ENCODE peak calls at places on chromosomes 3 and 15, in six cellular contexts. One of them, this sample, is unnamed.

GRCh38 chr3:11583638-11584046 is 60.1 kb downstream of the VGLL4 start:
- DNase-seq in mammary epithelial cell: peak
- DNase-seq in K562: no peak
- DNase-seq in MM.1S: no peak
- DNase-seq in HCT116: no peak
- DNase-seq in neuronal stem cell: no peak
- DNase-seq in this sample: no peak

GRCh38 chr3:194824676-194825075 is 139.0 kb downstream of the FAM43A start:
- DNase-seq in mammary epithelial cell: no peak
- DNase-seq in K562: no peak
- DNase-seq in MM.1S: no peak
- DNase-seq in HCT116: no peak
- DNase-seq in neuronal stem cell: no peak
- DNase-seq in this sample: peak

GRCh38 chr3:176106380-176106779 is 1090.9 kb downstream of the TBL1XR1 start:
- DNase-seq in mammary epithelial cell: no peak
- DNase-seq in K562: no peak
- DNase-seq in MM.1S: no peak
- DNase-seq in HCT116: no peak
- DNase-seq in neuronal stem cell: no peak
- DNase-seq in this sample: peak

GRCh38 chr3:35602395-35602936 is 36.9 kb upstream of the ARPP21 start:
- DNase-seq in mammary epithelial cell: no peak
- DNase-seq in K562: no peak
- DNase-seq in MM.1S: no peak
- DNase-seq in HCT116: no peak
- DNase-seq in neuronal stem cell: no peak
- DNase-seq in this sample: no peak

GRCh38 chr15:98906712-98907083 is 100.9 kb downstream of the PGPEP1L start:
- DNase-seq in mammary epithelial cell: peak
- DNase-seq in K562: no peak
- DNase-seq in MM.1S: no peak
- DNase-seq in HCT116: no peak
- DNase-seq in neuronal stem cell: no peak
- DNase-seq in this sample: no peak

GRCh38 chr3:75001330-75001729 is 386.9 kb upstream of the CNTN3 start:
- DNase-seq in mammary epithelial cell: peak
- DNase-seq in K562: no peak
- DNase-seq in MM.1S: peak
- DNase-seq in HCT116: no peak
- DNase-seq in neuronal stem cell: no peak
- DNase-seq in this sample: peak

GRCh38 chr3:187131981-187132380 is 7.3 kb downstream of the RPL39L start:
- DNase-seq in mammary epithelial cell: peak
- DNase-seq in K562: no peak
- DNase-seq in MM.1S: no peak
- DNase-seq in HCT116: no peak
- DNase-seq in neuronal stem cell: no peak
- DNase-seq in this sample: no peak

GRCh38 chr3:148500791-148501360 is 196.8 kb upstream of the AGTR1 start:
- DNase-seq in mammary epithelial cell: no peak
- DNase-seq in K562: no peak
- DNase-seq in MM.1S: no peak
- DNase-seq in HCT116: no peak
- DNase-seq in neuronal stem cell: no peak
- DNase-seq in this sample: no peak

GRCh38 chr3:188670446-188670845 is 501.3 kb upstream of the TPRG1 start:
- DNase-seq in mammary epithelial cell: no peak
- DNase-seq in K562: no peak
- DNase-seq in MM.1S: no peak
- DNase-seq in HCT116: no peak
- DNase-seq in neuronal stem cell: no peak
- DNase-seq in this sample: no peak

GRCh38 chr3:183253961-183254815 is 1.1 kb downstream of the B3GNT5 start:
- DNase-seq in mammary epithelial cell: no peak
- DNase-seq in K562: peak
- DNase-seq in MM.1S: no peak
- DNase-seq in HCT116: no peak
- DNase-seq in neuronal stem cell: no peak
- DNase-seq in this sample: no peak

GRCh38 chr3:96259299-96259698 is 555.1 kb upstream of the EPHA6 start:
- DNase-seq in mammary epithelial cell: no peak
- DNase-seq in K562: no peak
- DNase-seq in MM.1S: no peak
- DNase-seq in HCT116: no peak
- DNase-seq in neuronal stem cell: no peak
- DNase-seq in this sample: no peak

DNA sequence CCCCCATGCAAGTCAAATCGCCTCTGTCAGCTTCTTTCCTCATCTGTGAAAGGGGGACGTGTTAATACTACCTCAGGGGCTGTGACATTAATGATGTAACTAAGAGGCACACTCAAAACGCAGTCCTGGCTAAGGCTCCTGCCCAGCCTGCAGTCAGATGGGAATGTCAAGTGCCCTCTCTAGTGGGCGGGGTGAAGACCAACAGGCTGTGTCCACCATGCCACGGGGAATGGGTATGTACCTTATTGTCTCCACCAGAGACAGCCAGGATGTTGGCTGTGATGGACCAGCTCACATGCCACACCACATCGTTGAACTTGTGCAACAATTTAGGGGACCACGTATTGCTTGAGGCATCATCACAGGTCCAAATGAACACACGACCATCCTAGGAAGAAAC is 11.0 kb upstream of the GHRL start:
- DNase-seq in mammary epithelial cell: no peak
- DNase-seq in K562: no peak
- DNase-seq in MM.1S: no peak
- DNase-seq in HCT116: no peak
- DNase-seq in neuronal stem cell: no peak
- DNase-seq in this sample: no peak
- H3K4me3 ChIP-seq in mammary epithelial cell: no peak
- H3K4me3 ChIP-seq in K562: no peak
- H3K4me3 ChIP-seq in MM.1S: no peak
- H3K4me3 ChIP-seq in HCT116: no peak
- H3K4me3 ChIP-seq in neuronal stem cell: no peak
- H3K4me3 ChIP-seq in this sample: no peak

GRCh38 chr3:136134091-136134490 is 62.0 kb downstream of the MSL2 start:
- DNase-seq in mammary epithelial cell: no peak
- DNase-seq in K562: no peak
- DNase-seq in MM.1S: no peak
- DNase-seq in HCT116: no peak
- DNase-seq in neuronal stem cell: no peak
- DNase-seq in this sample: no peak

DNA sequence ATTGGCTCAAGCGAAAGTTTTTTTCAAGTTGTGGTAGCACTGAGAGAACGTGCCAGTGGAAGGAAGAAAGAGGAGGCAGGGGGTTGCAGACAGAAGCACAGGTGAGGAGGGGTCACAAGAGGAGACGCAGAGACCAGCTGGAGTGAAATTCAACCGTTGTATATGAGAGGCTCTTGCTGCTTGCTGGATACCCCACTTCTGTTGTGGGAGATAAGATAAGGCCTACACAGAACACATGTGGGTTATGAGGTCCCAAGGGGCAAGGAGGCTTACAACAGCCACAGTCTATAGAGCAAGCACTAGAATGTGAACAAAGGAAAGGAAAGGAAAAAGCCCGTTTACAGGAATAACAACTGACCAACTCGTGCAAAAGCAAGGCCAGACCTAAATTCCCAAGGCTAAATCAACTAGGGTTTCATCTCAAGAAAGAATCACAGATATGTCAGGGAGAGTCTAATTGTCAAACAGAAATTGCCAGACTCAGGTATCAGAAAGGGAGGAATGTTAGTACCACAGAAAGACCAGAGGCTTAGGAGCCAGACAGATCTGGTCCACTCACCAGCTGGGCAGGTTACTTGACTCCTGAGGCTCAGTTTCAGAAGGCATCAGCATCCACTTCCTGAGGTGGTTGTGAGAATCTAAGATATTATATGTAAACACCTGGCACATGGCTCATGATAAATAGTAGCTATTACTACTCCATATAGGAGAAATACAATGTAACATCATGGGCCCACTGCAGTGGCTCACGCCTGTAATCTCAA is 60.9 kb downstream of the MSL2 start:
- DNase-seq in mammary epithelial cell: no peak
- DNase-seq in K562: peak
- DNase-seq in MM.1S: peak
- DNase-seq in HCT116: no peak
- DNase-seq in neuronal stem cell: no peak
- DNase-seq in this sample: no peak
- H3K9ac ChIP-seq in mammary epithelial cell: no peak
- H3K9ac ChIP-seq in K562: peak
- H3K9ac ChIP-seq in MM.1S: no peak
- H3K9ac ChIP-seq in HCT116: no peak
- H3K9ac ChIP-seq in neuronal stem cell: no peak
- H3K9ac ChIP-seq in this sample: no peak

DNA sequence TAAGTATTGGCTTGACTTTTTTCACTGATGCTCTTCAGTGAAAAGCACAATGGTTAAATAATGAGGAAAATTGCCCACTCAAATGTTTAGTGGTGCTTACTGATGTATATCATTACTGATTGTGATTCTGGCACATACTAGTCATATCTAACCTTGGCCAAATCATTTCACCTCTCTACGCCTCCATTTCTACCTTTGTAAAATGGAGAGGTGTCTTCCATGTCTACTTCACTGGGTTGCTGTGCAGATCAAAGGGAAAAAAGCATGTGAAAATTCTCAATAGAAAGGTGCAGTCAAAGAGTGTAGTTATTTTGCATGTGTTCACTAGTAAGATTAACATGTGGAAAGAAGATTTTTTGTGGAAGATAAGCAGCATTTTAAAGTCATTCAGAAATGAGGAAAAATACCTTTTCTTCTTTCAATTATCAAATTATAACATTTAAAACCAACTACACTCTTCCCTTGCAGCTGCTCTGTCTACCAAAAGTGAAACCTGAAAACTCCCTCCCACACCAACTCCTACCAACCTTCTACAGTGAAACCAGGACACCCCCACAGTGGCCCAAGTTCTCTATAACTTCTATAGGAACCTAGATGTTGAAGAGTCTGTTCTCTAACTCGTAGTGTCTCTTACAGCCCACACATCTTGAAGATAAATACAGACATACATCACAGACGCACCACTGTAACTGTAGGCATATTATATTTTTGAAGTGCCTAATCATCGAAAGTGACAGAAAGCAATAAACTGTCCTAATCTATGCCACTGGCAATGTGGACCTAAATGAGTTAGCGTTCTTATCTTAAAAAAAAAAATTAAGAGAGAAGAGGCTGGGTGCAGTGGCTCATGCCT is 1.4 kb downstream of the CD200R1 start:
- DNase-seq in mammary epithelial cell: no peak
- DNase-seq in K562: no peak
- DNase-seq in MM.1S: peak
- DNase-seq in HCT116: no peak
- DNase-seq in neuronal stem cell: no peak
- DNase-seq in this sample: no peak
- H3K4me3 ChIP-seq in mammary epithelial cell: no peak
- H3K4me3 ChIP-seq in K562: no peak
- H3K4me3 ChIP-seq in MM.1S: peak
- H3K4me3 ChIP-seq in HCT116: no peak
- H3K4me3 ChIP-seq in neuronal stem cell: no peak
- H3K4me3 ChIP-seq in this sample: no peak

GRCh38 chr3:181691951-181692849 is 19.5 kb upstream of the SOX2 start:
- DNase-seq in mammary epithelial cell: no peak
- DNase-seq in K562: no peak
- DNase-seq in MM.1S: no peak
- DNase-seq in HCT116: no peak
- DNase-seq in neuronal stem cell: no peak
- DNase-seq in this sample: no peak
- H3K9ac ChIP-seq in mammary epithelial cell: no peak
- H3K9ac ChIP-seq in K562: no peak
- H3K9ac ChIP-seq in MM.1S: no peak
- H3K9ac ChIP-seq in HCT116: no peak
- H3K9ac ChIP-seq in neuronal stem cell: no peak
- H3K9ac ChIP-seq in this sample: no peak

DNA sequence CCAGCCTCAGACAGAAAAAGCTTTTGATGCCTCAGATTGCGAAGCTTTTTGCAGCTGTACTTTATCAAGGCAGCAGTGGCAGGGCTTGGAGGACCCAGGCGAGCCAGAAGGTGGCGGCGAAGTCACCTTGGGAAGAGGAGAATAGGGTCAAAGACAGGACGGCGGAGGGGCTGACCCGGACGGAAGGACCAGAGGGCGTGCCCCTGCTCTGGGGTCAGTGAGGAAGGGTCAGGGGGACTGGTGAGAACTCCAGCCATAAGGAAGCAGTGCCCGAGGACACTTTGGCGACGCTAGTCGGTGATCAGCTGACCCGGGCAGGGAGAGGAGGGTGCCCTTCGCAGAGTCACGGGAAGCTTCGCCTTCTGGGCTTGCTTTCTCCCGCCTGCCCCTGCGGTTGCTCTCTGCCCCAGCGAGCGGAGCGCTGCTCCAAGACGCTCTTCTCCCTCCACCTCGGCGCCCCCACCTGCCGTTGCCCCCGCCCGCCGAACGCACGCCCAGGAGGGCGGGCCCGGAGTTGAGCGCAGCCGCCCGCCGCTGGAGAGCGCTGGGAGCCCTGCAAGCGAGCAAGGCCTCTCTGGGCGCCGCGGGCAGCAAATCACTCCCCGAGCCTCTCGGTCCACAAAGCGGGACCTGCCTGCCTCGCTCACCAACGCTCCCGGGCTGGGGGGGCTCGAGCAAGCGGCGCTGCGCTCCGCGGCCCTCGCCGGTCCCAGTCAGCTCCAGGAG is 1.4 kb downstream of the CADPS start:
- DNase-seq in mammary epithelial cell: no peak
- DNase-seq in K562: no peak
- DNase-seq in MM.1S: peak
- DNase-seq in HCT116: no peak
- DNase-seq in neuronal stem cell: peak
- DNase-seq in this sample: peak
- H3K4me3 ChIP-seq in mammary epithelial cell: peak
- H3K4me3 ChIP-seq in K562: no peak
- H3K4me3 ChIP-seq in MM.1S: peak
- H3K4me3 ChIP-seq in HCT116: no peak
- H3K4me3 ChIP-seq in neuronal stem cell: peak
- H3K4me3 ChIP-seq in this sample: peak

DNA sequence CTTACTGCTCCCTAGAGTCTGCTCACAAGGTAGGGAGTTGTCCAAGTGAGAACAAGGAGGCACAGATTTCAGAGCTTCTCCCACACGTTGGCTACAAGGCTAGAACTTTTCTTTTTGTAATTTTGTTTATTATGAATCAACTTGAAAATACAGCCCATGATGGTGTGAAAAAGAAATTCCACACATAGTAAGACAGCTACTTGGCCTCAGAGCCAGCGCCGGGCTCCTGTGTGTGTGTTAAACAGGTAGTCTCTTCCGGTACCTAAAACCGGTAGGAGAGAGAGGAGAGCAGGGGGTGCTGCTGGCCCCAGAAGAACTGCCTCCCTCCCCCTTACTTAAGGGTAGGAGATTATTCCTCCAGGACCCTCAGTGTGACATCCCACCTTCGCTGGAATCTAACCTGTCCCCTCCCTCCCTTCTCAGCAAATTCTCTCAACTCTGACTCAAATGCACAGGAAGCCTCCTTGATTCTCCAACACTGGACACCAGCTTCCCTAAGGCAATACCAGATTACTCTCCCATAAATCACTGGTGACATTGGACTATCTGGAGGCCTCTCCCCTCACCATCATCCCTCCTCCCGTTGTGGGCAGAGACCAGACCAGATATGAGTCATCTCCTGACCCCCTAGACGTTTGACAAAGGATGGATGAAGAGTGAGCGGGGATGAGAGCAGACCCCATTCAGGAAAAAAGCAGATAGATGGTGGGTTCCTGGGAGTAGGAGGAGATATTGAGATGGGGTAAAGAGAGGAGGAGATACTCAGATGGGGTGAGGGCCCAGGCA is 4.5 kb upstream of the IP6K1 start:
- DNase-seq in mammary epithelial cell: no peak
- DNase-seq in K562: peak
- DNase-seq in MM.1S: no peak
- DNase-seq in HCT116: no peak
- DNase-seq in neuronal stem cell: no peak
- DNase-seq in this sample: no peak
- H3K9ac ChIP-seq in mammary epithelial cell: no peak
- H3K9ac ChIP-seq in K562: no peak
- H3K9ac ChIP-seq in MM.1S: no peak
- H3K9ac ChIP-seq in HCT116: no peak
- H3K9ac ChIP-seq in neuronal stem cell: no peak
- H3K9ac ChIP-seq in this sample: no peak